ENCODE peak calls at places on chromosomes 13 and 19, in four cellular contexts. H is bronchial epithelial cell, O is thoracic aorta, Z is tibial artery. Y is an unnamed sample.

GRCh38 chr19:18167011-18167410 is 6.6 kb upstream of the IFI30 start:
- DNase-seq in H (no peak), O (no peak), Z (no peak), Y (no peak)

GRCh38 chr19:41785653-41786052 is 10.7 kb upstream of the CEACAM3 start:
- DNase-seq in H (peak; percentile 78), O (no peak), Z (no peak), Y (peak; percentile 10)

GRCh38 chr19:7272856-7273578 is 21.2 kb downstream of the INSR start:
- DNase-seq in H (no peak), O (no peak), Z (no peak), Y (no peak)

GRCh38 chr19:53659292-53659691 is 27.5 kb downstream of the DPRX start:
- DNase-seq in H (peak; percentile 15), O (no peak), Z (no peak), Y (no peak)

GRCh38 chr13:74761794-74762193 is 627.6 kb upstream of the KLF12 start:
- DNase-seq in H (no peak), O (no peak), Z (no peak), Y (peak; percentile 91)

GRCh38 chr19:1873524-1874473 is 10.4 kb upstream of the KLF16 start:
- DNase-seq in H (no peak), O (no peak), Z (peak; percentile 68), Y (no peak)

GRCh38 chr19:5680083-5680436 is 256 bp downstream of the MICOS13 start:
- DNase-seq in H (no peak), O (no peak), Z (peak; percentile 80), Y (no peak)

GRCh38 chr19:19267305-19267704 is 5.8 kb downstream of the TM6SF2 start:
- DNase-seq in H (no peak), O (no peak), Z (no peak), Y (no peak)

GRCh38 chr13:50518791-50519201 is 324.7 kb downstream of the DLEU7 start:
- DNase-seq in H (no peak), O (no peak), Z (no peak), Y (no peak)

GRCh38 chr19:54040003-54040402 is 23.7 kb downstream of the VSTM1 start:
- DNase-seq in H (no peak), O (no peak), Z (no peak), Y (no peak)

GRCh38 chr19:38470788-38471480 is 37.4 kb downstream of the RYR1 start:
- DNase-seq in H (no peak), O (no peak), Z (no peak), Y (no peak)

GRCh38 chr19:45852145-45852750 is 10.7 kb downstream of the SYMPK start:
- DNase-seq in H (no peak), O (no peak), Z (no peak), Y (no peak)

GRCh38 chr13:72121466-72121865 is 254.5 kb upstream of the DACH1 start:
- DNase-seq in H (no peak), O (no peak), Z (no peak), Y (no peak)

GRCh38 chr13:48975101-48975925 is at the start of gene FNDC3A:
- DNase-seq in H (peak; percentile 54), O (no peak), Z (peak; percentile 68), Y (peak; percentile 16)

GRCh38 chr19:45848922-45849321 is 14.0 kb downstream of the SYMPK start:
- DNase-seq in H (no peak), O (no peak), Z (no peak), Y (no peak)

GRCh38 chr13:80508031-80508430 is 167.1 kb upstream of the SPRY2 start:
- DNase-seq in H (peak; percentile 44), O (no peak), Z (no peak), Y (no peak)

GRCh38 chr19:5355076-5355475 is 14.5 kb upstream of the PTPRS start:
- DNase-seq in H (no peak), O (no peak), Z (no peak), Y (no peak)

GRCh38 chr13:45104294-45104693 is 16.0 kb upstream of the GTF2F2 start:
- DNase-seq in H (no peak), O (no peak), Z (no peak), Y (no peak)

GRCh38 chr19:6577410-6578125 is 13.4 kb downstream of the CD70 start:
- DNase-seq in H (peak; percentile 86), O (no peak), Z (no peak), Y (no peak)

GRCh38 chr13:35210234-35210633 is 266.3 kb downstream of the MAB21L1 start:
- DNase-seq in H (peak; percentile 32), O (no peak), Z (no peak), Y (no peak)

GRCh38 chr19:34408421-34408820 is 4.2 kb downstream of the PDCD2L start:
- DNase-seq in H (no peak), O (no peak), Z (no peak), Y (no peak)

GRCh38 chr19:34403784-34404108 is 453 bp upstream of the PDCD2L start:
- DNase-seq in H (no peak), O (no peak), Z (no peak), Y (no peak)

GRCh38 chr19:34404109-34404909 is at the start of gene PDCD2L:
- DNase-seq in H (peak; percentile 83), O (peak; percentile 78), Z (peak; percentile 93), Y (peak; percentile 62)

GRCh38 chr19:34409189-34410164 is 5.3 kb downstream of the PDCD2L start:
- DNase-seq in H (no peak), O (no peak), Z (no peak), Y (no peak)

DNA sequence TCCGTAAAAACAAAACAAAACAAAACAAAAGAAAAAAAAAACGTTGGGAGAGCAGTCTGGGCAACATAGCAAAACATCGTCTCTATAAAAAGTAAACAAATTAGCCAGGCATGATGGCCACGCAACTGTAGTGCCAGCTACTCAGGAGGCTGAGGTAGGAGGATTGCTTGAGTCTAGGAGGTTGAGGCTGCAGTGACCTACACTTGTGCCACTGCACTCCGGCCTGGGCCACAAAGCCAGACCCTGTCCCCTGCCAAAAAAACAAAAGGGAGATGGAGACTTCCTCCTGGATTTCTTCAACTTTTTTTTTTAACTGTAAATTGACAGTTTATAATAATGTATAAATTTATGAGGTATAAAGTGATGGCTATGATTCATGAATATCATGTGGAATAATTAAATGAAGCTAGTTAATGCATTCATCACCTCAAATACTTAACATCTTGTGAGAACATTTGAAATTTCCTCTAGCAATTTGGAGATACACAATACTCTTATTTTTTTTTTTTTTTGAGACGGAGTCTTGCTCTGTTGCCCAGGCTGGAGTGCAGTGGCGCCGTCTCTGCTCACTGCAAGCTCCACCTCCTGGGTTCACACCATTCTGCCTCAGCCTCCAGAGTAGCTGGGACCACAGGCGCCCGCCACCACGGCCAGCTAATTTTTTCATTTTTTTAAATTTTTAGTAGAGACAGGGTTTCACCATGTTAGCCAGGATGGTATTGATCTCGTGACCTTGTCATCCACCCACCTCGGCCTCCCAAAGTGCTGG is 1.9 kb downstream of the PDCD2L start:
- DNase-seq in H (no peak), O (no peak), Z (no peak), Y (no peak)
- TF ChIP-seq CTCF in H (no peak), O (no peak), Z (no peak), Y (no peak)

DNA sequence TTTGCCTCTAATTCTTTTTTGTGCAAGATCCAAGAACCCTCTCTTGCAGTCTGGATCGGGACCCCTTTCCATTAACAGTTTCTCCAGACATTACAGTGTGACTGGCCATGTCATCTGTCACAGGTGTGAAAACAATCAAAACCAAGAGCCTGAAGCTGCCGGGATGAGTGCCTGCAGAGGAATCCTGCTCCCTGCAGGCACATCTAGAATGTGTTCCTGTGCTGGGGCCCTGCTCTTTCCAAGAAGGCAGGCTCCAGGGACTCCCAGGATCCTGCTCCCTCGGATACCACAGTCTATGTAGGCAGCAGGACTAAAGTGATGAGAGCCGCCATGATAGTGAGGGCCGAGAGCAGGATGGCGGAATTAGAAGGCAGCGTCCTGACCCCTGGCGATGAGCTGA is 38.8 kb downstream of the CCDC169 start:
- DNase-seq in H (no peak), O (no peak), Z (no peak), Y (no peak)
- TF ChIP-seq CTCF in H (no peak), O (no peak), Z (no peak), Y (no peak)

DNA sequence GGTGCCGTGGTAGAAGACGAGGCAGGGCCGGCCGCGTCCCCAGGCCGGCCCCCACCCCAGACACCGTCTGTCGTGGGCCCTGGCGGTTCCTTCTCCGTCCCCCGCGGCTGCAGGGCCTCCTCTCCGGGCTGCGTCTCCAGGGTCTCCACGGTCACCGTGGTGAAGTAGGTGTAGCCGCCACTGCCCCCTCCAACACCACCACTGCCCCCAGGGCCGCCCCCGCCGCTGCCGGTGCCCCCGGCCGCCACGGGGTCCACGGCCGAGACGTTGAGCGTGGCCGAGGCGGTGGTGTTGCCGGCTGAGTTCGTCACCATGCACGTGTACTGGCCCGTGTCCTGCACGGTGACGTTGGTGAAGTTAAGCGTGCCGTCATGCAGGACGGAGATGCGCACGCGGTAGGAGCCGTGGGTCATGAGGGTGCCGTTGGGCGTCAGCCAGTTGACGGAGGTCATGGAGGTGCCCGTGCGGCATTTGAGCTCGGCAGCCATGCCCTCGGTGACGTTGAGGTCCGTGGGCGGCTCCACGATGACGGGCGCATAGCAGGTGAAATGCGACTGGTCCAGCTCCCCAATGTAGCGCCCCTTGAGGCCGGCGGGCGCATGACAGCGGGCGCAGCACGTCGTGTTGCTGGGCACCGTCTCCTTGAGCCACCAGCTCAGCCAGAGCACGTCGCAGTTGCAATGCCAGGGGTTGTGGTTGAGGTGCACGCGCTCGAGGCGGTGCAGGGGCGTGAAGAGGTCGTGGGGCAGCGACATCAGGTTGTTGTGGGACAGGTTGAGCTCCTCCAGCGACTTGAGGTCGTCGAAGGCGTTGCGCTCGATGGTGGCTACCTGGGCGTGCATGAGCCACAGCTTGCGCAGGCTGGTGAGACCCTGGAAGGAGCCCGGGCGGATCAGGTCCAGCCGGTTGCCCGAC is 4.6 kb upstream of the ASPDH start:
- DNase-seq in H (no peak), O (no peak), Z (no peak), Y (no peak)
- TF ChIP-seq CTCF in H (no peak), O (no peak), Z (no peak), Y (no peak)

GRCh38 chr13:111204438-111205177 is 89.5 kb downstream of the ARHGEF7 start:
- DNase-seq in H (peak; percentile 46), O (peak; percentile 43), Z (peak; percentile 85), Y (peak; percentile 68)
- TF ChIP-seq CTCF in H (no peak), O (no peak), Z (no peak), Y (no peak)

GRCh38 chr19:51398096-51398704 is 7.8 kb upstream of the C19orf84 start:
- DNase-seq in H (peak; percentile 24), O (no peak), Z (no peak), Y (no peak)
- TF ChIP-seq CTCF in H (peak; percentile 43), O (peak; percentile 31), Z (peak; percentile 28), Y (peak; percentile 63)

GRCh38 chr19:13095934-13096890 is 6.4 kb downstream of the LYL1 start:
- DNase-seq in H (no peak), O (no peak), Z (no peak), Y (no peak)
- TF ChIP-seq CTCF in H (peak; percentile 19), O (peak; percentile 26), Z (peak; percentile 13), Y (no peak)

GRCh38 chr19:44848805-44849457 is 2.8 kb downstream of the NECTIN2 start:
- DNase-seq in H (no peak), O (no peak), Z (no peak), Y (no peak)

GRCh38 chr19:44845612-44846454 is at the start of gene NECTIN2:
- DNase-seq in H (peak; percentile 94), O (peak; percentile 100), Z (peak; percentile 100), Y (peak; percentile 98)

GRCh38 chr19:44846455-44847143 is 502 bp downstream of the NECTIN2 start:
- DNase-seq in H (no peak), O (no peak), Z (no peak), Y (no peak)

GRCh38 chr19:44847144-44848035 is 1.3 kb downstream of the NECTIN2 start:
- DNase-seq in H (peak; percentile 55), O (no peak), Z (peak; percentile 89), Y (no peak)

GRCh38 chr19:44848036-44848804 is 2.1 kb downstream of the NECTIN2 start:
- DNase-seq in H (peak; percentile 28), O (no peak), Z (no peak), Y (no peak)
- TF ChIP-seq CTCF in H (no peak), O (no peak), Z (no peak), Y (no peak)